ENCODE peak calls at places on chromosome 22, in seven cellular contexts. B, N, U, V, M, A and S are unnamed samples.
A peak's percentile ranks its signal among the peaks of the same experiment; 100 is the strongest.

GRCh38 chr22:25169278-25170031 is 30.2 kb upstream of the CRYBB3 start:
- DNase-seq in B (no peak), N (no peak), U (no peak), V (no peak), M (no peak), A (no peak), S (peak; percentile 82)

GRCh38 chr22:36425977-36426523 is 38.3 kb upstream of the MYH9 start:
- DNase-seq in B (peak; percentile 45), N (no peak), U (no peak), V (peak; percentile 44), M (peak; percentile 81), A (no peak), S (no peak)

GRCh38 chr22:46483353-46483752 is 54.1 kb downstream of the CELSR1 start:
- DNase-seq in B (no peak), N (no peak), U (no peak), V (no peak), M (no peak), A (no peak), S (no peak)

GRCh38 chr22:26481112-26481693 is 2.4 kb downstream of the HPS4 start:
- DNase-seq in B (no peak), N (no peak), U (no peak), V (no peak), M (no peak), A (no peak), S (no peak)

GRCh38 chr22:36860821-36861659 is at the start of gene NCF4:
- DNase-seq in B (no peak), N (no peak), U (no peak), V (peak; percentile 63), M (no peak), A (peak; percentile 87), S (no peak)

GRCh38 chr22:46027219-46028068 is 50.5 kb upstream of the WNT7B start:
- DNase-seq in B (no peak), N (no peak), U (no peak), V (peak; percentile 87), M (peak; percentile 27), A (peak; percentile 81), S (no peak)

GRCh38 chr22:25085156-25085555 is 114.5 kb upstream of the CRYBB3 start:
- DNase-seq in B (no peak), N (no peak), U (no peak), V (no peak), M (no peak), A (no peak), S (no peak)

GRCh38 chr22:23591203-23591791 is 11.2 kb upstream of the IGLL1 start:
- DNase-seq in B (peak; percentile 56), N (peak; percentile 7), U (peak; percentile 55), V (peak; percentile 55), M (peak; percentile 70), A (peak; percentile 43), S (peak; percentile 46)

GRCh38 chr22:40533712-40534378 is 102.7 kb downstream of the MRTFA start:
- DNase-seq in B (peak; percentile 85), N (no peak), U (peak; percentile 47), V (no peak), M (peak; percentile 91), A (no peak), S (peak; percentile 87)

DNA sequence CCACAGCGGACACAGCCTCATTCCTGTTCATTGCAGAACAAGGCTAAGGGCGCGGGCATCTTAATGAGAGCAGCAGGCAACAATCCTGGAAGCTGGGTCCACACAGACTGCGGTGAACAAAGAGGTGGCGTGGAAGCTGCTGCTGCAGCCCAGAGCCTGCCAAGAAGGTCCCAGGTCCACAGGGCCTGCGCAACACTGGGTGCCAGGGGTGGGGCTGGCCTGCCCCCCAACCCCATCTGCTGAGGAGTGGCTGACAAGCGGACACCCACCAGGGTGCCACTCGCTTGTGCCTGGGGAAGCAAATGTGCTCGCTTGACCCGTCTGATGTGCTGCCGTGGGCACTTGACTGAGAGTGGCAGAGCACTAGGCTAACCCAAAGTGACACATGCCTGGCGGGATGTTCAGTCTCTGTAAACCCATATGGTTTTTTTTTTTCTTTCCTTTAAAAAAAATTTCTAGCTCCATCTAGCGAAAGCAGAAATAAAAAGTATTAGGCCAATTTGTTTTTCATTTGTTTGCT is 83.2 kb upstream of the PITPNB start:
- DNase-seq in B (peak; percentile 19), N (no peak), U (peak; percentile 7), V (no peak), M (no peak), A (no peak), S (no peak)
- TF ChIP-seq CTCF in B (no peak), N (no peak), U (no peak), V (no peak), M (no peak), A (no peak), S (no peak)

GRCh38 chr22:28188480-28188879 is 269.4 kb upstream of the PITPNB start:
- DNase-seq in B (no peak), N (no peak), U (no peak), V (no peak), M (no peak), A (no peak), S (no peak)

GRCh38 chr22:28183078-28183870 is 264.2 kb upstream of the PITPNB start:
- DNase-seq in B (no peak), N (no peak), U (no peak), V (no peak), M (no peak), A (no peak), S (peak; percentile 14)

GRCh38 chr22:28187612-28188011 is 268.6 kb upstream of the PITPNB start:
- DNase-seq in B (no peak), N (no peak), U (no peak), V (no peak), M (no peak), A (no peak), S (no peak)

GRCh38 chr22:28185130-28185529 is 266.1 kb upstream of the PITPNB start:
- DNase-seq in B (no peak), N (no peak), U (no peak), V (no peak), M (no peak), A (no peak), S (no peak)

DNA sequence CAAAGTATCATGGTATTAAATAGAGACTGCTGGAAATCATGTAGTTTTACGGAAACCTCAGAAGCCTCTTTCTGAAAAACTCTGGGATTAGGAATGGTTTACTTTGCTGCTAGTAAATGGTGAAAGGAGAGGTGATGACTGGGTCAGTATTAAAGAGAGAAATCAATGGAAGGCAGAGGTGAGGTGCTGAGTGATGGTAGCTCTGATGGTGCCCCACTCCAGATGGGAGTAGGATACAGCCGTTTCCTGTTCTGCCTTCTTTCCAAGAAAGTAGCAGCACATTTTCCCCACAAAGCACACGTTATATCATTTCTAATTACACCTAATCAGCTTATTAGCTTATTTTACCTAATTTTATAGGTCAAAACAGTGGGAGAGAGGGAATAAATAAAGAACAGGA is 267.6 kb upstream of the PITPNB start:
- DNase-seq in B (no peak), N (no peak), U (no peak), V (no peak), M (no peak), A (no peak), S (no peak)
- TF ChIP-seq CTCF in B (no peak), N (no peak), U (no peak), V (no peak), M (no peak), A (no peak), S (no peak)

GRCh38 chr22:17638182-17638431 is 450 bp upstream of the BCL2L13 start:
- DNase-seq in B (no peak), N (no peak), U (no peak), V (no peak), M (no peak), A (no peak), S (no peak)
- TF ChIP-seq CTCF in B (peak; percentile 16), N (peak; percentile 17), U (no peak), V (no peak), M (peak; percentile 25), A (no peak), S (no peak)

DNA sequence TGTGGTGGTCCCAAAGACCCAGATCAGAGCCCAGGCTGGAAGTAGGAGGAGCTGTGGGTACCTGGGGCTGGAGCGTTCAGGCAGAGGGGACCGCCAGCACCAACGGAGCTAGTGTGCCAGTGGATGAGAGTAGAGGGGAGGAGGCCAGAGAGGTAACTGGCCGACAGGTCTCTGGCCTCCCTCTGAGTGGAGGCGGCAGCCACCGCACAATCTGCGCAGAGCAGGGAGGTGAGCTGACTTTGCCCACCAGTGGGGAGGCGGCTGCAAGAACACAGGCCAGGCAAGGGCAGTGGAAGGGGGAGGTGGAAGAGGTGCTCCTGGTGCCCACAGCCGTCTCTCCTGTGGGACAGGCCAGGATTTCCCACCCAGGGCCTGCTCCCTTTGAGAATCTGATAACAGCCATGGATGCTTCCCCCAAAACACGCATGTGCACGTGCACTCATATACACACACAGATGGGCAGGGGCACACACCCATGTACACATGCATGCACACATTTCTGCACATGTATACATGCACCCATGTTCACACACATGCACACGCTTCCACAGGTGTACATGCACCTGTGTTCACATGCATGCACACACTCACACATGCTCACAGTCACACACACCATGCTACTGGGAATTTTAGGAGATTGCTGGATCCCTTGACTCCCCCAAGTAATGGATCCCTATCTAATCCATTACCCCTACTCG is 6.4 kb upstream of the MGAT3 start:
- DNase-seq in B (no peak), N (no peak), U (no peak), V (no peak), M (no peak), A (no peak), S (no peak)
- TF ChIP-seq CTCF in B (no peak), N (no peak), U (no peak), V (no peak), M (no peak), A (no peak), S (no peak)

GRCh38 chr22:21022507-21022906 is 7.5 kb downstream of the P2RX6 start:
- DNase-seq in B (no peak), N (no peak), U (no peak), V (no peak), M (no peak), A (no peak), S (no peak)

GRCh38 chr22:21022955-21023614 is 8.1 kb downstream of the P2RX6 start:
- DNase-seq in B (no peak), N (no peak), U (no peak), V (no peak), M (no peak), A (no peak), S (no peak)

GRCh38 chr22:21016644-21017420 is 1.9 kb downstream of the P2RX6 start:
- DNase-seq in B (no peak), N (no peak), U (no peak), V (no peak), M (no peak), A (no peak), S (no peak)

GRCh38 chr22:21018314-21018713 is 3.3 kb downstream of the P2RX6 start:
- DNase-seq in B (no peak), N (no peak), U (no peak), V (no peak), M (no peak), A (no peak), S (no peak)

GRCh38 chr22:21020802-21021429 is 6.0 kb downstream of the P2RX6 start:
- DNase-seq in B (no peak), N (no peak), U (no peak), V (no peak), M (peak; percentile 26), A (no peak), S (peak; percentile 33)
- TF ChIP-seq CTCF in B (peak; percentile 50), N (peak; percentile 56), U (peak; percentile 28), V (no peak), M (peak; percentile 62), A (no peak), S (peak; percentile 33)

GRCh38 chr22:32444068-32444467 is 20.2 kb downstream of the BPIFC start:
- DNase-seq in B (peak; percentile 2), N (no peak), U (no peak), V (no peak), M (peak; percentile 3), A (no peak), S (peak; percentile 25)
- TF ChIP-seq CTCF in B (peak; percentile 4), N (peak; percentile 23), U (no peak), V (no peak), M (no peak), A (no peak), S (peak; percentile 31)